ENCODE peak calls at places on chromosomes 6 and 20, in ten cellular contexts. K is HFFc6; X is prostate gland; B is fibroblast of lung; N is caudate nucleus; Z is ovary; J is stimulated activated CD4-positive, alpha-beta T cell treated with anti-CD3 and anti-CD28 coated beads, Interleukin-1b, Interleukin-23, amount 100 ng/mL, for 48 hours; P is left lung; S is fibroblast of mammary gland; Y is activated T-cell treated with anti-CD3 and anti-CD28 coated beads for 1 hour. C is an unnamed sample.

GRCh38 chr20:31523361-31524283 is 9.4 kb downstream of the HM13 start:
- DNase-seq in K (no peak), X (no peak), B (peak; percentile 74), N (no peak), Z (no peak), J (no peak), P (peak; percentile 55), S (peak; percentile 85), Y (no peak), C (peak; percentile 61)

GRCh38 chr20:57326667-57327455 is 2.7 kb upstream of the SPO11 start:
- DNase-seq in K (no peak), X (peak; percentile 62), B (no peak), N (no peak), Z (no peak), J (no peak), P (peak; percentile 55), S (no peak), Y (no peak), C (no peak)

GRCh38 chr6:151443449-151443848 is 8.5 kb downstream of the RMND1 start:
- DNase-seq in K (no peak), X (no peak), B (no peak), N (no peak), Z (no peak), J (no peak), P (no peak), S (no peak), Y (no peak), C (no peak)

GRCh38 chr20:45933231-45934045 is 1.0 kb upstream of the PCIF1 start:
- DNase-seq in K (peak; percentile 79), X (peak; percentile 67), B (peak; percentile 76), N (peak; percentile 72), Z (peak; percentile 76), J (peak; percentile 63), P (peak; percentile 81), S (peak; percentile 75), Y (peak; percentile 27), C (peak; percentile 62)

GRCh38 chr20:45138451-45139300 is 14.4 kb upstream of the WFDC12 start:
- DNase-seq in K (no peak), X (no peak), B (no peak), N (no peak), Z (no peak), J (peak; percentile 86), P (peak; percentile 62), S (peak; percentile 21), Y (peak; percentile 24), C (no peak)

GRCh38 chr6:23003671-23004598 is 434.6 kb downstream of the HDGFL1 start:
- DNase-seq in K (peak; percentile 3), X (no peak), B (no peak), N (no peak), Z (no peak), J (no peak), P (no peak), S (peak; percentile 97), Y (no peak), C (no peak)

GRCh38 chr20:1945134-1945618 is 48.7 kb downstream of the PDYN start:
- DNase-seq in K (no peak), X (no peak), B (no peak), N (peak; percentile 36), Z (peak; percentile 81), J (no peak), P (peak; percentile 79), S (peak; percentile 84), Y (no peak), C (no peak)

GRCh38 chr20:19934792-19935491 is 82.2 kb upstream of the NAA20 start:
- DNase-seq in K (no peak), X (peak; percentile 63), B (no peak), N (peak; percentile 31), Z (peak; percentile 34), J (no peak), P (peak; percentile 74), S (no peak), Y (no peak), C (no peak)

GRCh38 chr6:7201732-7202541 is 94.2 kb downstream of the RREB1 start:
- DNase-seq in K (no peak), X (no peak), B (no peak), N (no peak), Z (no peak), J (peak; percentile 12), P (peak; percentile 88), S (no peak), Y (no peak), C (no peak)